ENCODE peak calls at places on chromosomes 16 and 17, in six cellular contexts. G, W, R, V, X and B are unnamed samples.

GRCh38 chr17:73485130-73485529 is 159.1 kb downstream of the SDK2 start:
- DNase-seq in W (no peak), R (no peak), V (no peak), X (no peak), G (no peak), B (no peak)

GRCh38 chr16:50265260-50265659 is 1.1 kb upstream of the ADCY7 start:
- DNase-seq in X (no peak), R (no peak), W (peak; percentile 52), V (peak; percentile 60), G (no peak), B (no peak)

GRCh38 chr17:34349748-34350147 is 6.5 kb upstream of the CCL13 start:
- DNase-seq in R (no peak), G (no peak), W (no peak), X (no peak), V (no peak), B (no peak)

GRCh38 chr16:2710711-2711231 is 9.3 kb downstream of the PRSS27 start:
- DNase-seq in R (no peak), W (peak; percentile 13), G (no peak), X (no peak), V (no peak), B (no peak)

GRCh38 chr16:4008116-4008515 is 108.1 kb downstream of the ADCY9 start:
- DNase-seq in R (no peak), G (no peak), V (no peak), W (no peak), X (no peak), B (no peak)

GRCh38 chr17:55086635-55087058 is 118.1 kb downstream of the STXBP4 start:
- DNase-seq in G (no peak), R (no peak), V (no peak), X (peak; percentile 84), W (no peak), B (no peak)

GRCh38 chr16:81723098-81723723 is 55.9 kb upstream of the PLCG2 start:
- DNase-seq in W (no peak), R (no peak), G (peak; percentile 82), V (peak; percentile 70), X (peak; percentile 96), B (no peak)

GRCh38 chr16:66486773-66487579 is 59.9 kb downstream of the BEAN1 start:
- DNase-seq in X (peak; percentile 77), G (no peak), W (peak; percentile 24), V (no peak), R (peak; percentile 28), B (no peak)

GRCh38 chr17:69111794-69112193 is 29.9 kb downstream of the ABCA6 start:
- DNase-seq in X (no peak), W (no peak), R (no peak), V (no peak), G (no peak), B (no peak)

GRCh38 chr16:12120331-12120981 is 143.9 kb downstream of the SNX29 start:
- DNase-seq in R (peak; percentile 65), V (no peak), W (no peak), X (peak; percentile 78), G (no peak), B (peak; percentile 21)

GRCh38 chr17:48544356-48545021 is 420 bp downstream of the HOXB2 start:
- DNase-seq in V (peak; percentile 35), W (peak; percentile 81), X (no peak), R (peak; percentile 87), G (peak; percentile 16), B (peak; percentile 81)

GRCh38 chr17:68289473-68289872 is 1.5 kb downstream of the SLC16A6 start:
- DNase-seq in W (no peak), V (no peak), R (no peak), G (peak; percentile 13), X (no peak), B (no peak)

GRCh38 chr16:22318690-22319358 is 21.6 kb downstream of the POLR3E start:
- DNase-seq in X (peak; percentile 44), G (no peak), V (peak; percentile 69), R (peak; percentile 55), W (peak; percentile 57), B (peak; percentile 68)

GRCh38 chr17:49217651-49218413 is 7.3 kb downstream of the ABI3 start:
- DNase-seq in W (peak; percentile 72), V (peak; percentile 79), X (no peak), R (peak; percentile 46), G (peak; percentile 14), B (peak; percentile 86)

DNA sequence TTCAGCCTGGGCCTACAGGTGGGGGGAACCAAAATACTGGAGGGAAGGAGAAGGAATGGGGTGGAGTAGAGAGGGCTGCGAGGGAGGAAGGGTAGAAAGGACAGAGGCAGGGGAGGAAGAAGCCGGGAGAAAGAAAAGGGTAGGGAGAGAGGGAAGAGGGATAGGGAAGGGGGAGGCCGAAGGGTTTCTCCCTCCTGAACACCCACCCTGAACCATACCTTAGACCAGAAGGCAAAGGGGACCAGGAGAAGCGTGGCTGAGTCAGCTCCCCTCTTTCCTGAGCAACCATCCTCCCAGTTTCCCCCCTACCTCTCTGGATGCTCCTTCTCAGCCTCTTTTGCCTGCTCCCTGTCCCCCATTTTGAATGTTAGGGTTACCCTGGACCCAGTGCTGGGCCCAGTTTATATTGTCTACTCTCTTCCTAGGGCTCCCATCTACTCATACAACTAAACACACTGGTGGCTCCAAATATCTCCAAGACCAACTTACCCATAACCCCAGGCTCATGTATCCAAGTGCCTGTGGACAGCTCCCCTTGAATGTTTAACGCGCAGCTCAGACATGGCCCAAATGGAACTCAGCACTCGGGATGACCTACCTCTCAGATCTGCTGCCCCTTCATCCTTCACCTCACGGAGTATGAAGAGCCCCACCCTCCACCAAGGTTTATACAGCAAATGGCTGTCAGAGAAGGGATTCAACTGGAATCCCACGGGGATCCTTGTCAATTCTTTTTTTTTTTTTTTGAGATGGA is 7.8 kb downstream of the TSPOAP1 start:
- DNase-seq in X (no peak), G (no peak), V (no peak), W (peak; percentile 5), R (no peak), B (peak; percentile 18)
- H3K4me1 ChIP-seq in X (peaks cover 4% of the 10 kb centered on the region), G (no peaks in the 10 kb centered on the region), V (peaks cover 12% of the 10 kb centered on the region), W (peaks cover 12% of the 10 kb centered on the region), R (peaks cover 11% of the 10 kb centered on the region), B (no peaks in the 10 kb centered on the region)

DNA sequence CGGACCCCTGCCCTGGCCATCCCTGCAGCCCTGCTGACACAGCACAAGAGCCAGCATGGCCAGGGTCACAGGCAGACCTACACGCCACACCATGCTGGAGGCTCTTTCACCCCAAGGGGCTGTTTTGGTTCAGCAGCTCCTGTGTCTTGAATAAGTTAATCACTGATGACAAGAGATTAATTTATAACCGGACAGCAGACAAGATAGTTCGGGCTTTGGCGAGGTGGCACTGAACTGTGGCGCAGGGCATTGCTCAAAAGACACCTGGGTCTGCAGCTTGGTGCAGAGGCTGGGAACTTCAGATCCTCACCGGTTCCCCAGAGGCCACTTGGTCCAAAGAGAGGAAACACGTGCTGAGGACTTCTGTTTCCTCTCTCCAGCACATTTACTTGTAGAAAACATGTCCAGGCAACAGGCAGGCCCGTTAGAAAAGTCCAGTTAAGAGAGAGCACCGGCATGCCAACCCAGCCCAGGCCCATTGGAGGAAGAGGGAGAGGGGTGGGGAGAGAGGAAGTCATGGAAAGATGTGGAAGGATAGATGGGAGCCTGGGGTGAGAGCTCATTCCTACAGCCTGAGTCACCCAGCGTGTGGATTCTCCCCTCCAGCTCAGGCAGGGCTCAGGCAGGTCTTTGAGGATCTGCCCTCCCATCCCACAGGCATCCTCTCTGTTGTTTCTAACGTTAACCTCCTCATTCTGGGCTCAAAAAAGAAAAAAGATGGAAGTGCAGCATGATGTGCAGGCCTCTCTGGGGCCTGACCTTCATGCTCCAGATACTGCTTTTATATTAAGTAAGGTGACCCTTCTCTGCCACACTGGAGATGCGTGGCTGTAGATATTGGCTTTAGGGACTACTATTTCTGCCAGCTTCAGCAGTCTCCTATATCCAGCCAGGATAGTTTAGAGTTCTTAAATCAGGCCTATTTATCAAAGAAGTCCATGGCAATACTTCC is 80.0 kb upstream of the HNF1B start:
- DNase-seq in X (peak; percentile 68), G (no peak), W (no peak), R (peak; percentile 29), V (no peak), B (no peak)
- H3K4me1 ChIP-seq in X (no peaks in the 10 kb centered on the region), G (no peaks in the 10 kb centered on the region), W (no peaks in the 10 kb centered on the region), R (no peaks in the 10 kb centered on the region), V (no peaks in the 10 kb centered on the region), B (peaks cover 3% of the 10 kb centered on the region)

GRCh38 chr16:14151256-14152030 is 80.3 kb downstream of the MRTFB start:
- DNase-seq in W (no peak), G (peak; percentile 11), X (peak; percentile 68), V (no peak), R (no peak), B (no peak)
- H3K4me1 ChIP-seq in W (no peaks in the 10 kb centered on the region), G (no peaks in the 10 kb centered on the region), X (peaks cover 34% of the 10 kb centered on the region), V (no peaks in the 10 kb centered on the region), R (peaks cover 23% of the 10 kb centered on the region), B (peaks cover 4% of the 10 kb centered on the region)

DNA sequence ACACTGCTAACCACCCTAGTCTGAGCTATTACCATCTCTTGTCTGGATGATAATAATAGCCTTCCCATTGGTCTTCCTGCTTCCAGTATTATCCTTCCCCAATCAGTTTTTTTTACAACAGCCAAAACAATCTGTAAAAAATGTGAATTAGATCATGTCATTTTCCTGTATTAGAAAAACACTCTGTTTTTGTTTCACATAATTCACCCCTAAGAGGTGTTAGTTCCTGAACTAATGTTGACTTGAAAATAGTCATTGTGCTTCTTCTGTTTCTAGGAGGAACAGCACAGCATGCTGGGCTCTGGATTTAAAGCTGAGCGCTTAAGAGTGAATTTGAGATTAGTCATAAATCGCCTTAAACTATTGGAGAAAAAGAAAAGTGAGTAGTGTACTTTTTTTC is 20.0 kb downstream of the IST1 start:
- DNase-seq in X (no peak), G (no peak), W (no peak), R (no peak), V (no peak), B (no peak)
- H3K4me1 ChIP-seq in X (peaks cover 60% of the 10 kb centered on the region), G (peaks cover 2% of the 10 kb centered on the region), W (peaks cover 11% of the 10 kb centered on the region), R (peaks cover 27% of the 10 kb centered on the region), V (peaks cover 10% of the 10 kb centered on the region), B (peaks cover 29% of the 10 kb centered on the region)

GRCh38 chr16:57798953-57799618 is 3.2 kb downstream of the KIFC3 start:
- DNase-seq in G (no peak), V (no peak), X (no peak), W (peak; percentile 8), R (no peak), B (no peak)

GRCh38 chr16:57799619-57800212 is 2.6 kb downstream of the KIFC3 start:
- DNase-seq in W (peak; percentile 24), V (no peak), R (no peak), X (no peak), G (no peak), B (no peak)

GRCh38 chr16:57797216-57797525 is 5.1 kb downstream of the KIFC3 start:
- DNase-seq in W (no peak), X (no peak), G (no peak), V (no peak), R (no peak), B (no peak)

GRCh38 chr16:57798267-57798810 is 4.0 kb downstream of the KIFC3 start:
- DNase-seq in X (no peak), W (peak; percentile 26), R (no peak), G (no peak), V (no peak), B (no peak)

GRCh38 chr16:57797526-57798266 is 4.6 kb downstream of the KIFC3 start:
- DNase-seq in R (no peak), X (no peak), G (peak; percentile 72), W (peak; percentile 53), V (no peak), B (peak; percentile 87)
- H3K4me1 ChIP-seq in R (peaks cover 14% of the 10 kb centered on the region), X (peaks cover 30% of the 10 kb centered on the region), G (no peaks in the 10 kb centered on the region), W (peaks cover 35% of the 10 kb centered on the region), V (no peaks in the 10 kb centered on the region), B (peaks cover 46% of the 10 kb centered on the region)

GRCh38 chr17:80738020-80738380 is 193.4 kb downstream of the RPTOR start:
- DNase-seq in X (no peak), W (no peak), R (no peak), V (no peak), G (no peak), B (no peak)
- H3K4me1 ChIP-seq in X (no peaks in the 10 kb centered on the region), W (no peaks in the 10 kb centered on the region), R (no peaks in the 10 kb centered on the region), V (peaks cover 52% of the 10 kb centered on the region), G (no peaks in the 10 kb centered on the region), B (no peaks in the 10 kb centered on the region)